ENCODE peak calls at places on chromosomes 3 and 15, in four cellular contexts. One of them, this sample, is unnamed. For H3K27me3, the result is how much of the 10 kb centered on the place peaks cover.

GRCh38 chr15:90592144-90592887 is 62.6 kb downstream of the CRTC3 start:
- DNase-seq in IMR-90: peak
- DNase-seq in endothelial cell of umbilical vein: no peak
- DNase-seq in fibroblast of lung: peak
- DNase-seq in this sample: no peak

GRCh38 chr15:48477795-48478360 is 146.6 kb downstream of the DUT start:
- DNase-seq in IMR-90: no peak
- DNase-seq in endothelial cell of umbilical vein: peak
- DNase-seq in fibroblast of lung: no peak
- DNase-seq in this sample: no peak

GRCh38 chr3:194187543-194187942 is 51.6 kb downstream of the HES1 start:
- DNase-seq in IMR-90: no peak
- DNase-seq in endothelial cell of umbilical vein: no peak
- DNase-seq in fibroblast of lung: no peak
- DNase-seq in this sample: no peak

GRCh38 chr3:156102267-156102912 is 18.0 kb upstream of the KCNAB1 start:
- DNase-seq in IMR-90: no peak
- DNase-seq in endothelial cell of umbilical vein: peak
- DNase-seq in fibroblast of lung: no peak
- DNase-seq in this sample: no peak

GRCh38 chr3:138186803-138187295 is 252 bp upstream of the ARMC8 start:
- DNase-seq in IMR-90: peak
- DNase-seq in endothelial cell of umbilical vein: peak
- DNase-seq in fibroblast of lung: peak
- DNase-seq in this sample: peak

GRCh38 chr3:135860761-135861160 is 104.8 kb upstream of the PPP2R3A start:
- DNase-seq in IMR-90: no peak
- DNase-seq in endothelial cell of umbilical vein: no peak
- DNase-seq in fibroblast of lung: peak
- DNase-seq in this sample: no peak

GRCh38 chr15:70409388-70409787 is 311.7 kb upstream of the TLE3 start:
- DNase-seq in IMR-90: no peak
- DNase-seq in endothelial cell of umbilical vein: no peak
- DNase-seq in fibroblast of lung: no peak
- DNase-seq in this sample: no peak

GRCh38 chr3:102457644-102458043 is 22.8 kb downstream of the ZPLD1 start:
- DNase-seq in IMR-90: no peak
- DNase-seq in endothelial cell of umbilical vein: no peak
- DNase-seq in fibroblast of lung: no peak
- DNase-seq in this sample: no peak

GRCh38 chr3:29618395-29619291 is 337.8 kb downstream of the RBMS3 start:
- DNase-seq in IMR-90: peak
- DNase-seq in endothelial cell of umbilical vein: peak
- DNase-seq in fibroblast of lung: peak
- DNase-seq in this sample: no peak

GRCh38 chr3:27431116-27431515 is 53.1 kb downstream of the SLC4A7 start:
- DNase-seq in IMR-90: peak
- DNase-seq in endothelial cell of umbilical vein: peak
- DNase-seq in fibroblast of lung: peak
- DNase-seq in this sample: no peak
- H3K4me3 ChIP-seq in IMR-90: no peak
- H3K4me3 ChIP-seq in endothelial cell of umbilical vein: no peak
- H3K4me3 ChIP-seq in fibroblast of lung: no peak
- H3K4me3 ChIP-seq in this sample: no peak

GRCh38 chr3:190605385-190605784 is 91.5 kb downstream of the IL1RAP start:
- DNase-seq in IMR-90: no peak
- DNase-seq in endothelial cell of umbilical vein: no peak
- DNase-seq in fibroblast of lung: no peak
- DNase-seq in this sample: no peak

GRCh38 chr3:190608850-190609589 is 95.1 kb downstream of the IL1RAP start:
- DNase-seq in IMR-90: peak
- DNase-seq in endothelial cell of umbilical vein: no peak
- DNase-seq in fibroblast of lung: peak
- DNase-seq in this sample: no peak

GRCh38 chr3:190601597-190601996 is 87.7 kb downstream of the IL1RAP start:
- DNase-seq in IMR-90: no peak
- DNase-seq in endothelial cell of umbilical vein: no peak
- DNase-seq in fibroblast of lung: no peak
- DNase-seq in this sample: no peak

DNA sequence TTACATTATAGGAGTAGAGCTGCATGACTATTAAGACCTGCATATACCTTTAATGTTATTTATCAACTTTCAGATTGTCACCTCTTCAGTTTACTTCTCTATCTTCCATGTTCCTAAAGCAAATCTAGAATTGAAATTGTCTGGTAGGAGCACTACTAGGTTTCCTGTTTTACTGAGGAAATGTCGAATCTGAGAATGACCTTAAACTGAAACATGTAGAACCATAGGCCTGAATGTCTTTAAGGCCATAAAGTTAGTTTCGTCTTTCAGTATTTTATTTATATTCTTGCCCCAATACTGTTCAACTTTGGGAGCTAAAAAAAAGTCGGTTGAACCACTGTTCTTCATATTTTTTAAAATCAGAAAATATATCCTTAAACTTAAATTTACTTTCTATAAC is 92.7 kb downstream of the IL1RAP start:
- DNase-seq in IMR-90: no peak
- DNase-seq in endothelial cell of umbilical vein: no peak
- DNase-seq in fibroblast of lung: no peak
- DNase-seq in this sample: no peak
- H3K27me3 ChIP-seq in IMR-90: under half
- H3K27me3 ChIP-seq in endothelial cell of umbilical vein: under half
- H3K27me3 ChIP-seq in fibroblast of lung: under half
- H3K27me3 ChIP-seq in this sample: under half

DNA sequence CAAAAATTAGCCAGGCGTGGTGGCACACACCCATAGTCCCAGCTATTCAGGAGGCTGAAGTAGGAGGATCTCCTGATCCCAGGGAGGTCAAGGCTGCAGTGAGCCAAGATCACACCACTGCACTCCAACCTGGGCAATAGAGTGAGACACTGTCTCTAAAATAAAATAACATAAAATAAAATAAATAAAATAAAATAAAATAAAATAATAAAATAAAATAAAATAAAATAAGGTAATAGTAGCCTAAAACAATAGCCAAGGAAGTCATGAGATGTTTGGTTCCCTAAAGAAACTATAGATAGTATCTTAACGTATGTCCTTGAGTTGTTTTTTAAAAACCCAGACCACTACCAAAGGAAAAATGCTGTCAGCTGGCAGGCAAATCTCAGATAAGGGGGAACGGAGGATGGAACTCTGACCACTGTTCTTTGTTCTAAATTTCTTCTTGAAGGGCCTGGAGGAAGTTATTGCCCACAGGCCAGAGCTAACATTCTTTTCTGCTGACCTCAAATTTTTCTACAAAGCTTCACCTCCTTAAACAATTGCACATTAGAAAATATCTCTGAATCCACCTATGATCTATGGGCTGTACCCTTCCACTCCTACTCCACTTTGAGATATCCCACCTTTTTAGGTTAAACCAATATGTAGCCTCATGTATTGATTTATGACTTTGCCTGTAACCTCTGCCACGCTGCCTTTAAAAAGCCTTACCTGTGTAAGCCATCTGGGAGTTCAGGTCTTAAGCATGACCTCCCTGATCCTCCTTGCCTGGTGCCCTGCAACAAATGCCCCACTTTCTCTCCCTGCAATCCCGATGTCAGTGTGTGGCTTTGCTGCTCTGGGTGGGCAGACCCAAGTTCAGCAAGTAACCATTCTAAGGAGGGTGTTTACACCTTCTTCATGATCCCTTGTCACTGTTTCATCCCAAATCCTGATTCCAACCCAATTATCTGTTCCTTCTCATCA is 126.2 kb upstream of the BHLHE40 start:
- DNase-seq in IMR-90: no peak
- DNase-seq in endothelial cell of umbilical vein: peak
- DNase-seq in fibroblast of lung: peak
- DNase-seq in this sample: no peak
- H3K9ac ChIP-seq in IMR-90: no peak
- H3K9ac ChIP-seq in endothelial cell of umbilical vein: peak
- H3K9ac ChIP-seq in fibroblast of lung: no peak
- H3K9ac ChIP-seq in this sample: no peak

GRCh38 chr15:45572627-45573026 is 14.6 kb upstream of the BLOC1S6 start:
- DNase-seq in IMR-90: no peak
- DNase-seq in endothelial cell of umbilical vein: no peak
- DNase-seq in fibroblast of lung: no peak
- DNase-seq in this sample: no peak
- H3K4me3 ChIP-seq in IMR-90: no peak
- H3K4me3 ChIP-seq in endothelial cell of umbilical vein: no peak
- H3K4me3 ChIP-seq in fibroblast of lung: no peak
- H3K4me3 ChIP-seq in this sample: no peak

GRCh38 chr3:87792193-87792531 is 266.6 kb downstream of the CGGBP1 start:
- DNase-seq in IMR-90: no peak
- DNase-seq in endothelial cell of umbilical vein: no peak
- DNase-seq in fibroblast of lung: no peak
- DNase-seq in this sample: no peak
- H3K27me3 ChIP-seq in IMR-90: under half
- H3K27me3 ChIP-seq in endothelial cell of umbilical vein: under half
- H3K27me3 ChIP-seq in fibroblast of lung: under half
- H3K27me3 ChIP-seq in this sample: under half

DNA sequence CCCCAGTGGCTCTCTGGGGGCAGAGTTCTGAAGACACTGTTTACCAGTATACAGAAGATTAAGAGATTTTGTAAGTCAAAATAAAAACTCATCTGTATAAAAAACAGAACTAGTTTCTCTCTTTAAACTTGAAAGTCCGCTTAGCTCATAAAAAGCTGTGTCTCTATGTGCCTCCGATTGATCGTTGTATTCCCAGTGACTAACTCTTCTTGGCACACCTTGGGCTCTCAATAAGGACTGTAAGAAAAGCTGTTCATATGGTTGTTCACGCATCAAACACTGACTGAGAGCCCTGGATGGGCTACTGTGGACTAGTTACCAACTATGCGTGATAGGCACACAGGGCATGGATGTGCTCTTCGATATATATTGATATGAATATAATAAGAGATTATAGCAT is 107.9 kb downstream of the P3H2 start:
- DNase-seq in IMR-90: no peak
- DNase-seq in endothelial cell of umbilical vein: no peak
- DNase-seq in fibroblast of lung: peak
- DNase-seq in this sample: no peak
- H3K9ac ChIP-seq in IMR-90: no peak
- H3K9ac ChIP-seq in endothelial cell of umbilical vein: no peak
- H3K9ac ChIP-seq in fibroblast of lung: no peak
- H3K9ac ChIP-seq in this sample: no peak

GRCh38 chr3:112857526-112857925 is 10.9 kb upstream of the CD200R1L start:
- DNase-seq in IMR-90: no peak
- DNase-seq in endothelial cell of umbilical vein: no peak
- DNase-seq in fibroblast of lung: no peak
- DNase-seq in this sample: no peak
- H3K4me3 ChIP-seq in IMR-90: no peak
- H3K4me3 ChIP-seq in endothelial cell of umbilical vein: no peak
- H3K4me3 ChIP-seq in fibroblast of lung: no peak
- H3K4me3 ChIP-seq in this sample: no peak

GRCh38 chr15:47186071-47186470 is 531.2 kb upstream of the SEMA6D start:
- DNase-seq in IMR-90: no peak
- DNase-seq in endothelial cell of umbilical vein: no peak
- DNase-seq in fibroblast of lung: no peak
- DNase-seq in this sample: no peak

GRCh38 chr15:47185222-47185800 is 532.0 kb upstream of the SEMA6D start:
- DNase-seq in IMR-90: peak
- DNase-seq in endothelial cell of umbilical vein: no peak
- DNase-seq in fibroblast of lung: no peak
- DNase-seq in this sample: no peak

GRCh38 chr15:47182818-47183217 is 534.5 kb upstream of the SEMA6D start:
- DNase-seq in IMR-90: no peak
- DNase-seq in endothelial cell of umbilical vein: no peak
- DNase-seq in fibroblast of lung: no peak
- DNase-seq in this sample: no peak

GRCh38 chr15:47184405-47185221 is 532.7 kb upstream of the SEMA6D start:
- DNase-seq in IMR-90: peak
- DNase-seq in endothelial cell of umbilical vein: peak
- DNase-seq in fibroblast of lung: peak
- DNase-seq in this sample: no peak

GRCh38 chr15:47184003-47184404 is 533.3 kb upstream of the SEMA6D start:
- DNase-seq in IMR-90: no peak
- DNase-seq in endothelial cell of umbilical vein: peak
- DNase-seq in fibroblast of lung: no peak
- DNase-seq in this sample: no peak
- H3K27me3 ChIP-seq in IMR-90: under half
- H3K27me3 ChIP-seq in endothelial cell of umbilical vein: under half
- H3K27me3 ChIP-seq in fibroblast of lung: under half
- H3K27me3 ChIP-seq in this sample: under half